ENCODE peak calls at places on chromosomes 13 and 19, in eight cellular contexts. B is activated naive CD4-positive, alpha-beta T cell treated with Interleukin-2 at 50 U/mL for 16 hours; V is AML-193; K is ascending aorta; Z is hippocampal formation; J is C1 segment of cervical spinal cord; E is D721Med; Y is neural progenitor cell. Q is an unnamed sample.

GRCh38 chr19:51607077-51607476 is 23.1 kb downstream of the SIGLEC5 start:
- DNase-seq in B (peak), V (no peak), J (no peak), Z (no peak), Y (no peak), E (no peak), K (no peak), Q (no peak)

GRCh38 chr13:50685491-50685890 is 158.0 kb downstream of the DLEU7 start:
- DNase-seq in Z (peak), K (no peak), E (no peak), V (no peak), B (no peak), Y (peak), J (no peak), Q (no peak)

GRCh38 chr19:37251308-37252229 is 33.6 kb downstream of the ZNF383 start:
- DNase-seq in E (peak), J (peak), Z (peak), K (peak), Y (no peak), V (no peak), B (peak), Q (peak)

GRCh38 chr13:87669379-87669978 is 1.7 kb upstream of the SLITRK5 start:
- DNase-seq in Y (peak), E (no peak), V (peak), Z (peak), B (no peak), J (no peak), K (no peak), Q (no peak)

GRCh38 chr19:48554385-48555091 is 2.6 kb downstream of the SULT2B1 start:
- DNase-seq in B (no peak), K (no peak), Z (no peak), J (no peak), V (no peak), Y (peak), E (no peak), Q (no peak)

GRCh38 chr13:110841846-110842245 is 73.0 kb downstream of the ANKRD10 start:
- DNase-seq in Z (no peak), E (no peak), V (no peak), B (no peak), K (no peak), Y (no peak), J (no peak), Q (no peak)

GRCh38 chr13:108044929-108045328 is 170.4 kb downstream of the LIG4 start:
- DNase-seq in E (no peak), J (no peak), K (no peak), Y (peak), B (no peak), V (no peak), Z (no peak), Q (no peak)

GRCh38 chr13:36115306-36115705 is 15.9 kb downstream of the DCLK1 start:
- DNase-seq in Z (no peak), B (no peak), K (no peak), V (no peak), Y (no peak), J (no peak), E (no peak), Q (no peak)

GRCh38 chr13:66714795-66715194 is 515.3 kb downstream of the PCDH9 start:
- DNase-seq in Z (no peak), K (no peak), B (no peak), E (no peak), V (no peak), J (no peak), Y (no peak), Q (no peak)

GRCh38 chr13:86653009-86653408 is 853.8 kb upstream of the SLITRK6 start:
- DNase-seq in K (no peak), V (no peak), E (no peak), B (no peak), Z (no peak), Y (no peak), J (no peak), Q (no peak)

GRCh38 chr13:76725211-76725610 is 161.0 kb downstream of the KCTD12 start:
- DNase-seq in B (no peak), Z (no peak), J (no peak), V (no peak), K (no peak), E (no peak), Y (no peak), Q (no peak)

GRCh38 chr19:43784981-43785808 is 4.4 kb upstream of the KCNN4 start:
- DNase-seq in V (peak), J (no peak), B (peak), K (no peak), E (no peak), Z (peak), Y (peak), Q (peak)

GRCh38 chr19:15404097-15404779 is 14.6 kb downstream of the AKAP8L start:
- DNase-seq in Z (no peak), B (no peak), E (no peak), K (no peak), V (no peak), J (no peak), Y (no peak), Q (no peak)

GRCh38 chr19:16258440-16258903 is 60.8 kb downstream of the AP1M1 start:
- DNase-seq in B (no peak), K (peak), Y (no peak), J (no peak), V (peak), E (no peak), Z (no peak), Q (no peak)

GRCh38 chr13:47287291-47287751 is 390.5 kb upstream of the HTR2A start:
- DNase-seq in E (no peak), V (no peak), B (no peak), Z (no peak), Y (no peak), K (no peak), J (no peak), Q (no peak)

GRCh38 chr13:26486550-26486949 is 70.9 kb upstream of the WASF3 start:
- DNase-seq in Z (no peak), B (no peak), J (no peak), V (no peak), K (no peak), Y (no peak), E (no peak), Q (no peak)

GRCh38 chr13:52779028-52779612 is 39.5 kb upstream of the CNMD start:
- DNase-seq in Y (peak), Z (no peak), J (no peak), V (no peak), K (no peak), E (no peak), B (no peak), Q (no peak)

GRCh38 chr19:39704181-39705044 is at the start of gene LGALS14:
- DNase-seq in J (no peak), E (no peak), K (no peak), Y (no peak), V (no peak), Z (no peak), B (peak), Q (no peak)

GRCh38 chr19:11166281-11167142 is 10.9 kb upstream of the SPC24 start:
- DNase-seq in Z (no peak), E (no peak), K (no peak), B (no peak), J (no peak), Y (no peak), V (no peak), Q (no peak)

GRCh38 chr13:28754698-28755545 is 36.2 kb upstream of the SLC46A3 start:
- DNase-seq in E (no peak), V (peak), J (no peak), Z (no peak), K (no peak), B (no peak), Y (no peak), Q (no peak)

GRCh38 chr13:112354330-112355273 is 21.6 kb upstream of the SPACA7 start:
- DNase-seq in E (no peak), J (no peak), B (no peak), V (no peak), Z (no peak), K (no peak), Y (no peak), Q (no peak)

GRCh38 chr19:50008532-50008931 is 16.6 kb downstream of the VRK3 start:
- DNase-seq in V (no peak), E (no peak), Y (peak), K (no peak), J (no peak), Z (no peak), B (no peak), Q (no peak)

GRCh38 chr19:12939908-12940533 is 1.6 kb downstream of the CALR start:
- DNase-seq in K (no peak), J (no peak), E (no peak), V (no peak), Z (no peak), B (no peak), Y (no peak), Q (no peak)

GRCh38 chr13:83333614-83334388 is 548.5 kb downstream of the SLITRK1 start:
- DNase-seq in V (no peak), Z (no peak), J (no peak), K (no peak), Y (no peak), E (no peak), B (no peak), Q (no peak)

GRCh38 chr19:8340341-8341096 is 2.5 kb downstream of the KANK3 start:
- DNase-seq in E (no peak), K (no peak), B (no peak), Y (peak), V (no peak), J (no peak), Z (no peak), Q (no peak)

GRCh38 chr19:531753-532571 is at the start of gene CDC34:
- DNase-seq in B (no peak), J (no peak), K (no peak), Y (peak), E (no peak), Z (no peak), V (no peak), Q (no peak)

GRCh38 chr13:99657848-99658265 is 156.6 kb downstream of the TM9SF2 start:
- DNase-seq in V (no peak), J (no peak), E (no peak), K (no peak), Z (no peak), B (peak), Y (peak), Q (no peak)

GRCh38 chr13:43905435-43906031 is 25.8 kb downstream of the LACC1 start:
- DNase-seq in Z (peak), J (no peak), K (no peak), B (peak), V (peak), Y (peak), E (no peak), Q (peak)

GRCh38 chr19:49064768-49065611 is at the start of gene NTF4:
- DNase-seq in J (no peak), V (no peak), E (peak), Y (peak), B (no peak), Z (no peak), K (no peak), Q (no peak)

GRCh38 chr19:12779162-12779993 is 4.0 kb upstream of the HOOK2 start:
- DNase-seq in E (no peak), Z (no peak), Y (peak), V (no peak), K (peak), B (no peak), J (no peak), Q (no peak)

GRCh38 chr19:14497347-14497921 is 1.5 kb upstream of the GIPC1 start:
- DNase-seq in B (no peak), V (no peak), J (no peak), E (no peak), Y (no peak), Z (peak), K (no peak), Q (no peak)

GRCh38 chr13:95535243-95535642 is 17.3 kb upstream of the CLDN10 start:
- DNase-seq in E (no peak), V (no peak), K (no peak), Z (no peak), B (no peak), Y (no peak), J (no peak), Q (no peak)

GRCh38 chr19:7928741-7929701 is 3.1 kb upstream of the CTXN1 start:
- DNase-seq in Z (no peak), Y (peak), V (no peak), B (peak), K (no peak), J (no peak), E (no peak), Q (peak)

GRCh38 chr19:48490980-48491792 is 20.4 kb downstream of the LMTK3 start:
- DNase-seq in Y (peak), J (no peak), K (no peak), B (peak), E (no peak), Z (no peak), V (no peak), Q (peak)

GRCh38 chr13:69199664-69200063 is 908.0 kb upstream of the ATXN8OS start:
- DNase-seq in V (no peak), Y (peak), B (no peak), Z (no peak), E (no peak), K (no peak), J (no peak), Q (no peak)

GRCh38 chr13:43374621-43375020 is 351.2 kb downstream of the DNAJC15 start:
- DNase-seq in E (no peak), Y (no peak), Z (no peak), K (no peak), V (peak), J (no peak), B (no peak), Q (no peak)

GRCh38 chr13:110832205-110832479 is 82.7 kb downstream of the ANKRD10 start:
- DNase-seq in J (no peak), Z (no peak), E (no peak), V (no peak), K (no peak), Y (no peak), B (no peak), Q (no peak)

GRCh38 chr13:75769141-75769905 is 133.2 kb downstream of the LMO7 start:
- DNase-seq in B (no peak), E (no peak), Y (no peak), Z (no peak), V (no peak), J (no peak), K (no peak), Q (no peak)